ENCODE peak calls at places on chromosomes 13 and 19, in four cellular contexts. D is NCI-H524 treated with DMSO at 0.1 percent for 48 hours, K is MV-4-11, O is left ventricle myocardium inferior. I is an unnamed sample.

GRCh38 chr19:6059396-6059947 is 50.8 kb downstream of the RFX2 start:
- DNase-seq in O (no peak), K (no peak), D (no peak), I (no peak)

GRCh38 chr13:57787058-57787791 is 155.7 kb downstream of the PCDH17 start:
- DNase-seq in K (no peak), O (no peak), D (peak; percentile 86), I (no peak)

GRCh38 chr13:35260316-35260715 is 216.2 kb downstream of the MAB21L1 start:
- DNase-seq in O (no peak), D (no peak), K (no peak), I (no peak)

GRCh38 chr13:48624858-48625257 is 28.9 kb upstream of the CYSLTR2 start:
- DNase-seq in D (no peak), K (peak; percentile 66), O (no peak), I (peak; percentile 11)

GRCh38 chr13:45511310-45512147 is 46.8 kb downstream of the COG3 start:
- DNase-seq in K (peak; percentile 56), O (no peak), D (no peak), I (peak; percentile 84)

GRCh38 chr19:17078038-17078919 is 2.7 kb downstream of the MYO9B start:
- DNase-seq in K (peak; percentile 78), D (no peak), O (no peak), I (peak; percentile 43)

GRCh38 chr13:57408312-57408711 is 223.2 kb upstream of the PCDH17 start:
- DNase-seq in O (no peak), D (peak; percentile 46), K (no peak), I (no peak)

GRCh38 chr13:61880576-61881283 is 465.1 kb upstream of the PCDH20 start:
- DNase-seq in K (peak; percentile 67), O (no peak), D (no peak), I (peak; percentile 73)

GRCh38 chr13:30125422-30126073 is 181.8 kb downstream of the KATNAL1 start:
- DNase-seq in D (no peak), K (no peak), O (no peak), I (no peak)

GRCh38 chr13:21009036-21009435 is 52.4 kb downstream of the LATS2 start:
- DNase-seq in D (no peak), K (no peak), O (no peak), I (no peak)

GRCh38 chr13:111521691-111522229 is 201.3 kb downstream of the TEX29 start:
- DNase-seq in O (no peak), D (no peak), K (no peak), I (no peak)

GRCh38 chr19:40445945-40446784 is 2.0 kb upstream of the SERTAD3 start:
- DNase-seq in D (no peak), O (no peak), K (no peak), I (no peak)

GRCh38 chr13:35930665-35931631 is 200.2 kb downstream of the DCLK1 start:
- DNase-seq in D (no peak), O (no peak), K (no peak), I (no peak)

GRCh38 chr13:74758188-74758587 is 624.0 kb upstream of the KLF12 start:
- DNase-seq in K (no peak), O (no peak), D (no peak), I (no peak)

GRCh38 chr13:114118086-114118762 is 14.2 kb downstream of the RASA3 start:
- DNase-seq in K (no peak), D (no peak), O (no peak), I (no peak)

GRCh38 chr19:3570619-3571018 is 2.1 kb upstream of the HMG20B start:
- DNase-seq in K (no peak), O (no peak), D (no peak), I (no peak)

GRCh38 chr19:4338441-4339350 is at the start of gene STAP2:
- DNase-seq in O (no peak), D (no peak), K (no peak), I (no peak)

I was measured in AML-193.